ENCODE peak calls at places on chromosomes 4 and X, in seven cellular contexts. X is EL; B is activated CD4-positive, alpha-beta T cell treated with anti-CD3 and anti-CD28 coated beads, Interleukin-2, amount 10 ng/mL, durations not matched to agents 24 days and 14 days; K is IMR-90; Q is iris pigment epithelial cell; W is sciatic nerve; T is upper lobe of right lung. J is an unnamed sample.

GRCh38 chr4:89248879-89249281 is 58.7 kb downstream of the GPRIN3 start:
- DNase-seq in K (no peak), T (no peak), W (no peak), B (no peak), Q (no peak), X (no peak), J (no peak)

GRCh38 chr4:95165926-95166524 is 382.7 kb downstream of the UNC5C start:
- DNase-seq in W (no peak), K (peak), B (peak), T (no peak), Q (peak), X (peak), J (peak)

GRCh38 chrX:71210829-71211228 is 12.2 kb upstream of the GJB1 start:
- DNase-seq in W (no peak), B (no peak), Q (no peak), K (peak), X (no peak), T (no peak), J (no peak)

GRCh38 chr4:57065730-57066482 is 44.3 kb downstream of the IGFBP7 start:
- DNase-seq in X (peak), B (no peak), T (no peak), Q (no peak), W (no peak), K (peak), J (peak)

GRCh38 chrX:156000361-156000926 is 2.9 kb downstream of the IL9R start:
- DNase-seq in K (no peak), Q (no peak), X (no peak), T (no peak), W (no peak), B (peak), J (no peak)

GRCh38 chrX:129876734-129877395 is 29.1 kb upstream of the UTP14A start:
- DNase-seq in K (peak), W (no peak), X (peak), T (no peak), Q (peak), B (no peak), J (peak)

GRCh38 chrX:20317873-20318272 is 51.2 kb upstream of the RPS6KA3 start:
- DNase-seq in X (peak), T (no peak), W (no peak), B (no peak), Q (no peak), K (no peak), J (no peak)

GRCh38 chrX:70030242-70030823 is 19.4 kb downstream of the AWAT2 start:
- DNase-seq in Q (peak), W (no peak), B (peak), X (peak), K (peak), T (no peak), J (peak)

GRCh38 chr4:54542540-54543041 is 115.2 kb upstream of the KIT start:
- DNase-seq in K (peak), W (no peak), Q (no peak), B (no peak), T (no peak), X (no peak), J (no peak)

GRCh38 chr4:90515191-90515590 is 388.0 kb downstream of the CCSER1 start:
- DNase-seq in K (no peak), X (no peak), T (no peak), Q (peak), W (no peak), B (no peak), J (no peak)

GRCh38 chr4:94507708-94508107 is 56.0 kb downstream of the PDLIM5 start:
- DNase-seq in K (peak), W (no peak), Q (peak), T (no peak), X (peak), B (no peak), J (peak)

GRCh38 chrX:1222511-1223252 is 10.2 kb upstream of the CRLF2 start:
- DNase-seq in K (no peak), T (no peak), Q (peak), B (peak), X (peak), W (peak), J (peak)

GRCh38 chr4:176641237-176641636 is 151.5 kb downstream of the VEGFC start:
- DNase-seq in B (no peak), W (no peak), X (peak), Q (peak), K (peak), T (no peak), J (no peak)

GRCh38 chr4:143016171-143016570 is 168.5 kb upstream of the USP38 start:
- DNase-seq in X (no peak), Q (no peak), B (no peak), K (no peak), W (no peak), T (no peak), J (no peak)